ENCODE peak calls at places on chromosome 17, in seven cellular contexts. Y is SW480; X is omental fat pad; S is ACHN; U is CD4-positive, alpha-beta T cell; F is GM04504; T is cardiac fibroblast. O is an unnamed sample.

GRCh38 chr17:9208381-9208780 is 187.1 kb downstream of the NTN1 start:
- DNase-seq in Y (no peak), X (no peak), S (no peak), U (no peak), F (no peak), T (no peak), O (no peak)

GRCh38 chr17:67931227-67931626 is 65.0 kb downstream of the C17orf58 start:
- DNase-seq in Y (no peak), X (no peak), S (no peak), U (no peak), F (no peak), T (peak; percentile 3), O (no peak)

GRCh38 chr17:81402530-81402941 is 7.3 kb downstream of the BAHCC1 start:
- DNase-seq in Y (no peak), X (no peak), S (no peak), U (no peak), F (no peak), T (no peak), O (no peak)

GRCh38 chr17:79650861-79651260 is 40.0 kb upstream of the RBFOX3 start:
- DNase-seq in Y (no peak), X (no peak), S (no peak), U (no peak), F (no peak), T (no peak), O (no peak)

GRCh38 chr17:32692179-32692578 is 184.7 kb downstream of the MYO1D start:
- DNase-seq in Y (no peak), X (no peak), S (no peak), U (no peak), F (no peak), T (no peak), O (no peak)

GRCh38 chr17:77203846-77204245 is 63.1 kb downstream of the SEC14L1 start:
- DNase-seq in Y (no peak), X (no peak), S (no peak), U (no peak), F (no peak), T (no peak), O (no peak)

GRCh38 chr17:70040336-70040735 is 34.7 kb upstream of the KCNJ16 start:
- DNase-seq in Y (no peak), X (no peak), S (no peak), U (no peak), F (no peak), T (no peak), O (no peak)

GRCh38 chr17:78407387-78407990 is 29.0 kb downstream of the PGS1 start:
- DNase-seq in Y (no peak), X (no peak), S (no peak), U (no peak), F (no peak), T (no peak), O (no peak)

GRCh38 chr17:44350733-44351226 is 5.7 kb downstream of the GRN start:
- DNase-seq in Y (no peak), X (peak; percentile 54), S (peak; percentile 71), U (peak; percentile 68), F (no peak), T (peak; percentile 60), O (peak; percentile 67)

GRCh38 chr17:82108038-82108998 is 10.3 kb upstream of the FASN start:
- DNase-seq in Y (no peak), X (no peak), S (no peak), U (no peak), F (no peak), T (no peak), O (no peak)